ENCODE peak calls at places on chromosomes 12 and 14, in four cellular contexts. K is AG09319; C is stimulated activated naive B cell treated with anti-CD40 and anti-IgM and Interleukin-4, amounts not matched to agents 10 μg/mL and 1 μg/mL and 100 μg/mL, for 72 hours; E is choroid plexus epithelial cell. D is an unnamed sample.
A peak's percentile ranks its signal among the peaks of the same experiment; 100 is the strongest.

GRCh38 chr14:103923863-103924262 is 4.4 kb upstream of the TDRD9 start:
- DNase-seq in C (no peak), K (no peak), E (no peak), D (no peak)

GRCh38 chr14:101716956-101717662 is 44.4 kb upstream of the PPP2R5C start:
- DNase-seq in C (no peak), E (peak; percentile 48), K (no peak), D (no peak)

GRCh38 chr14:91415794-91416743 is 1.6 kb downstream of the CCDC88C start:
- DNase-seq in K (no peak), E (no peak), C (peak; percentile 67), D (peak; percentile 71)

GRCh38 chr12:56644654-56645053 is 1.1 kb downstream of the ATP5F1B start:
- DNase-seq in E (peak; percentile 52), C (no peak), K (no peak), D (no peak)

GRCh38 chr14:52025310-52025709 is 36.0 kb downstream of the RTRAF start:
- DNase-seq in E (peak; percentile 98), C (no peak), K (peak; percentile 70), D (no peak)

GRCh38 chr14:105499256-105500035 is 8.4 kb downstream of the TEDC1 start:
- DNase-seq in E (no peak), C (no peak), K (no peak), D (peak; percentile 12)

GRCh38 chr14:74955229-74955999 is at the start of gene PGF:
- DNase-seq in K (no peak), E (peak; percentile 55), C (no peak), D (peak; percentile 40)

GRCh38 chr12:77190022-77190421 is 124.7 kb upstream of the E2F7 start:
- DNase-seq in C (no peak), E (peak; percentile 84), K (peak; percentile 80), D (no peak)

GRCh38 chr12:6273931-6274687 is 36.4 kb upstream of the PLEKHG6 start:
- DNase-seq in E (no peak), K (no peak), C (no peak), D (no peak)

GRCh38 chr12:103841690-103842584 is 903 bp upstream of the NT5DC3 start:
- DNase-seq in E (peak; percentile 66), C (peak; percentile 9), K (no peak), D (no peak)

GRCh38 chr14:68973639-68974038 is 5.5 kb downstream of the ACTN1 start:
- DNase-seq in E (no peak), C (no peak), K (no peak), D (no peak)

GRCh38 chr12:1662761-1663439 is 28.0 kb upstream of the ADIPOR2 start:
- DNase-seq in K (no peak), E (peak; percentile 34), C (no peak), D (peak; percentile 40)

GRCh38 chr12:122449317-122449716 is 26.8 kb upstream of the CLIP1 start:
- DNase-seq in C (no peak), K (peak; percentile 38), E (peak; percentile 93), D (no peak)

GRCh38 chr12:93128332-93128707 is 199.2 kb upstream of the EEA1 start:
- DNase-seq in C (no peak), K (no peak), E (no peak), D (no peak)

GRCh38 chr14:41950428-41950827 is 343.8 kb downstream of the LRFN5 start:
- DNase-seq in C (no peak), K (no peak), E (no peak), D (no peak)